ENCODE peak calls at places on chromosome 16, in ten cellular contexts. One of them, this sample, is unnamed.

GRCh38 chr16:81645303-81645702 is 133.8 kb upstream of the PLCG2 start:
- DNase-seq in GM06990: no peak
- DNase-seq in activated T-cell treated with anti-CD3 and anti-CD28 coated beads for 1 hour: no peak
- DNase-seq in cardiac fibroblast: peak
- DNase-seq in fibroblast of pulmonary artery: peak
- DNase-seq in midbrain: peak
- DNase-seq in GM23338: no peak
- DNase-seq in A549: no peak
- DNase-seq in neural crest cell: no peak
- DNase-seq in AG08395: peak
- DNase-seq in this sample: no peak

GRCh38 chr16:15807603-15808009 is 49.2 kb downstream of the MYH11 start:
- DNase-seq in GM06990: no peak
- DNase-seq in activated T-cell treated with anti-CD3 and anti-CD28 coated beads for 1 hour: no peak
- DNase-seq in cardiac fibroblast: peak
- DNase-seq in fibroblast of pulmonary artery: peak
- DNase-seq in midbrain: no peak
- DNase-seq in GM23338: peak
- DNase-seq in A549: no peak
- DNase-seq in neural crest cell: no peak
- DNase-seq in AG08395: no peak
- DNase-seq in this sample: no peak

GRCh38 chr16:69727916-69728270 is 1.5 kb upstream of the NQO1 start:
- DNase-seq in GM06990: no peak
- DNase-seq in activated T-cell treated with anti-CD3 and anti-CD28 coated beads for 1 hour: no peak
- DNase-seq in cardiac fibroblast: no peak
- DNase-seq in fibroblast of pulmonary artery: no peak
- DNase-seq in midbrain: peak
- DNase-seq in GM23338: no peak
- DNase-seq in A549: no peak
- DNase-seq in neural crest cell: no peak
- DNase-seq in AG08395: no peak
- DNase-seq in this sample: no peak

GRCh38 chr16:54526916-54527315 is 240.3 kb upstream of the IRX3 start:
- DNase-seq in GM06990: no peak
- DNase-seq in activated T-cell treated with anti-CD3 and anti-CD28 coated beads for 1 hour: no peak
- DNase-seq in cardiac fibroblast: peak
- DNase-seq in fibroblast of pulmonary artery: no peak
- DNase-seq in midbrain: no peak
- DNase-seq in GM23338: no peak
- DNase-seq in A549: no peak
- DNase-seq in neural crest cell: no peak
- DNase-seq in AG08395: peak
- DNase-seq in this sample: no peak

GRCh38 chr16:23679274-23679985 is 741 bp downstream of the PLK1 start:
- DNase-seq in GM06990: peak
- DNase-seq in activated T-cell treated with anti-CD3 and anti-CD28 coated beads for 1 hour: no peak
- DNase-seq in cardiac fibroblast: peak
- DNase-seq in fibroblast of pulmonary artery: peak
- DNase-seq in midbrain: no peak
- DNase-seq in GM23338: peak
- DNase-seq in A549: peak
- DNase-seq in neural crest cell: peak
- DNase-seq in AG08395: peak
- DNase-seq in this sample: no peak

GRCh38 chr16:87160218-87160617 is 157.0 kb downstream of the C16orf95 start:
- DNase-seq in GM06990: no peak
- DNase-seq in activated T-cell treated with anti-CD3 and anti-CD28 coated beads for 1 hour: no peak
- DNase-seq in cardiac fibroblast: peak
- DNase-seq in fibroblast of pulmonary artery: no peak
- DNase-seq in midbrain: no peak
- DNase-seq in GM23338: no peak
- DNase-seq in A549: no peak
- DNase-seq in neural crest cell: no peak
- DNase-seq in AG08395: peak
- DNase-seq in this sample: no peak

GRCh38 chr16:11354733-11355574 is 9.7 kb downstream of the RMI2 start:
- DNase-seq in GM06990: peak
- DNase-seq in activated T-cell treated with anti-CD3 and anti-CD28 coated beads for 1 hour: peak
- DNase-seq in cardiac fibroblast: no peak
- DNase-seq in fibroblast of pulmonary artery: no peak
- DNase-seq in midbrain: peak
- DNase-seq in GM23338: no peak
- DNase-seq in A549: no peak
- DNase-seq in neural crest cell: no peak
- DNase-seq in AG08395: no peak
- DNase-seq in this sample: peak

GRCh38 chr16:2926660-2927646 is 15.2 kb downstream of the FLYWCH1 start:
- DNase-seq in GM06990: peak
- DNase-seq in activated T-cell treated with anti-CD3 and anti-CD28 coated beads for 1 hour: peak
- DNase-seq in cardiac fibroblast: peak
- DNase-seq in fibroblast of pulmonary artery: peak
- DNase-seq in midbrain: peak
- DNase-seq in GM23338: peak
- DNase-seq in A549: peak
- DNase-seq in neural crest cell: peak
- DNase-seq in AG08395: peak
- DNase-seq in this sample: peak

GRCh38 chr16:83116274-83116892 is 489.6 kb downstream of the CDH13 start:
- DNase-seq in GM06990: no peak
- DNase-seq in activated T-cell treated with anti-CD3 and anti-CD28 coated beads for 1 hour: no peak
- DNase-seq in cardiac fibroblast: peak
- DNase-seq in fibroblast of pulmonary artery: no peak
- DNase-seq in midbrain: no peak
- DNase-seq in GM23338: peak
- DNase-seq in A549: no peak
- DNase-seq in neural crest cell: no peak
- DNase-seq in AG08395: peak
- DNase-seq in this sample: no peak

GRCh38 chr16:30965436-30965835 is 7.9 kb downstream of the SETD1A start:
- DNase-seq in GM06990: no peak
- DNase-seq in activated T-cell treated with anti-CD3 and anti-CD28 coated beads for 1 hour: no peak
- DNase-seq in cardiac fibroblast: no peak
- DNase-seq in fibroblast of pulmonary artery: no peak
- DNase-seq in midbrain: no peak
- DNase-seq in GM23338: no peak
- DNase-seq in A549: no peak
- DNase-seq in neural crest cell: no peak
- DNase-seq in AG08395: no peak
- DNase-seq in this sample: no peak

GRCh38 chr16:52618753-52619497 is 72.0 kb upstream of the TOX3 start:
- DNase-seq in GM06990: no peak
- DNase-seq in activated T-cell treated with anti-CD3 and anti-CD28 coated beads for 1 hour: no peak
- DNase-seq in cardiac fibroblast: no peak
- DNase-seq in fibroblast of pulmonary artery: no peak
- DNase-seq in midbrain: no peak
- DNase-seq in GM23338: no peak
- DNase-seq in A549: no peak
- DNase-seq in neural crest cell: no peak
- DNase-seq in AG08395: no peak
- DNase-seq in this sample: no peak

GRCh38 chr16:81324808-81325207 is 10.0 kb downstream of the GAN start:
- DNase-seq in GM06990: no peak
- DNase-seq in activated T-cell treated with anti-CD3 and anti-CD28 coated beads for 1 hour: no peak
- DNase-seq in cardiac fibroblast: no peak
- DNase-seq in fibroblast of pulmonary artery: no peak
- DNase-seq in midbrain: no peak
- DNase-seq in GM23338: no peak
- DNase-seq in A549: no peak
- DNase-seq in neural crest cell: no peak
- DNase-seq in AG08395: peak
- DNase-seq in this sample: no peak

GRCh38 chr16:54031107-54031760 is 255.4 kb downstream of the IRX3 start:
- DNase-seq in GM06990: no peak
- DNase-seq in activated T-cell treated with anti-CD3 and anti-CD28 coated beads for 1 hour: no peak
- DNase-seq in cardiac fibroblast: peak
- DNase-seq in fibroblast of pulmonary artery: peak
- DNase-seq in midbrain: no peak
- DNase-seq in GM23338: no peak
- DNase-seq in A549: no peak
- DNase-seq in neural crest cell: no peak
- DNase-seq in AG08395: no peak
- DNase-seq in this sample: no peak

GRCh38 chr16:72013888-72014538 is 5.5 kb downstream of the DHODH start:
- DNase-seq in GM06990: no peak
- DNase-seq in activated T-cell treated with anti-CD3 and anti-CD28 coated beads for 1 hour: no peak
- DNase-seq in cardiac fibroblast: no peak
- DNase-seq in fibroblast of pulmonary artery: peak
- DNase-seq in midbrain: no peak
- DNase-seq in GM23338: no peak
- DNase-seq in A549: no peak
- DNase-seq in neural crest cell: no peak
- DNase-seq in AG08395: no peak
- DNase-seq in this sample: no peak

GRCh38 chr16:15961060-15961511 is 11.7 kb downstream of the ABCC1 start:
- DNase-seq in GM06990: peak
- DNase-seq in activated T-cell treated with anti-CD3 and anti-CD28 coated beads for 1 hour: peak
- DNase-seq in cardiac fibroblast: no peak
- DNase-seq in fibroblast of pulmonary artery: peak
- DNase-seq in midbrain: no peak
- DNase-seq in GM23338: no peak
- DNase-seq in A549: no peak
- DNase-seq in neural crest cell: no peak
- DNase-seq in AG08395: no peak
- DNase-seq in this sample: peak

GRCh38 chr16:77273815-77274214 is 74.6 kb downstream of the SYCE1L start:
- DNase-seq in GM06990: no peak
- DNase-seq in activated T-cell treated with anti-CD3 and anti-CD28 coated beads for 1 hour: no peak
- DNase-seq in cardiac fibroblast: peak
- DNase-seq in fibroblast of pulmonary artery: no peak
- DNase-seq in midbrain: no peak
- DNase-seq in GM23338: peak
- DNase-seq in A549: no peak
- DNase-seq in neural crest cell: no peak
- DNase-seq in AG08395: no peak
- DNase-seq in this sample: no peak

GRCh38 chr16:69328854-69329316 is 1.5 kb downstream of the PDF start:
- DNase-seq in GM06990: no peak
- DNase-seq in activated T-cell treated with anti-CD3 and anti-CD28 coated beads for 1 hour: no peak
- DNase-seq in cardiac fibroblast: peak
- DNase-seq in fibroblast of pulmonary artery: peak
- DNase-seq in midbrain: no peak
- DNase-seq in GM23338: no peak
- DNase-seq in A549: no peak
- DNase-seq in neural crest cell: no peak
- DNase-seq in AG08395: peak
- DNase-seq in this sample: no peak

GRCh38 chr16:69490707-69491324 is 66.4 kb downstream of the CYB5B start:
- DNase-seq in GM06990: no peak
- DNase-seq in activated T-cell treated with anti-CD3 and anti-CD28 coated beads for 1 hour: no peak
- DNase-seq in cardiac fibroblast: no peak
- DNase-seq in fibroblast of pulmonary artery: peak
- DNase-seq in midbrain: peak
- DNase-seq in GM23338: no peak
- DNase-seq in A549: no peak
- DNase-seq in neural crest cell: no peak
- DNase-seq in AG08395: no peak
- DNase-seq in this sample: no peak

GRCh38 chr16:47712276-47713224 is 251.4 kb downstream of the PHKB start:
- DNase-seq in GM06990: peak
- DNase-seq in activated T-cell treated with anti-CD3 and anti-CD28 coated beads for 1 hour: no peak
- DNase-seq in cardiac fibroblast: no peak
- DNase-seq in fibroblast of pulmonary artery: no peak
- DNase-seq in midbrain: no peak
- DNase-seq in GM23338: no peak
- DNase-seq in A549: no peak
- DNase-seq in neural crest cell: no peak
- DNase-seq in AG08395: no peak
- DNase-seq in this sample: no peak

GRCh38 chr16:22063888-22064467 is 28.4 kb upstream of the VWA3A start:
- DNase-seq in GM06990: no peak
- DNase-seq in activated T-cell treated with anti-CD3 and anti-CD28 coated beads for 1 hour: no peak
- DNase-seq in cardiac fibroblast: no peak
- DNase-seq in fibroblast of pulmonary artery: no peak
- DNase-seq in midbrain: no peak
- DNase-seq in GM23338: no peak
- DNase-seq in A549: no peak
- DNase-seq in neural crest cell: no peak
- DNase-seq in AG08395: no peak
- DNase-seq in this sample: no peak

GRCh38 chr16:71666928-71667707 is 41.1 kb downstream of the MARVELD3 start:
- DNase-seq in GM06990: no peak
- DNase-seq in activated T-cell treated with anti-CD3 and anti-CD28 coated beads for 1 hour: no peak
- DNase-seq in cardiac fibroblast: no peak
- DNase-seq in fibroblast of pulmonary artery: no peak
- DNase-seq in midbrain: no peak
- DNase-seq in GM23338: no peak
- DNase-seq in A549: no peak
- DNase-seq in neural crest cell: no peak
- DNase-seq in AG08395: no peak
- DNase-seq in this sample: no peak

GRCh38 chr16:1612320-1613111 is at the start of gene CRAMP1:
- DNase-seq in GM06990: peak
- DNase-seq in activated T-cell treated with anti-CD3 and anti-CD28 coated beads for 1 hour: no peak
- DNase-seq in cardiac fibroblast: peak
- DNase-seq in fibroblast of pulmonary artery: no peak
- DNase-seq in midbrain: no peak
- DNase-seq in GM23338: peak
- DNase-seq in A549: peak
- DNase-seq in neural crest cell: peak
- DNase-seq in AG08395: peak
- DNase-seq in this sample: no peak

GRCh38 chr16:8961811-8962390 is 1.8 kb downstream of the USP7 start:
- DNase-seq in GM06990: no peak
- DNase-seq in activated T-cell treated with anti-CD3 and anti-CD28 coated beads for 1 hour: no peak
- DNase-seq in cardiac fibroblast: no peak
- DNase-seq in fibroblast of pulmonary artery: no peak
- DNase-seq in midbrain: no peak
- DNase-seq in GM23338: no peak
- DNase-seq in A549: no peak
- DNase-seq in neural crest cell: no peak
- DNase-seq in AG08395: no peak
- DNase-seq in this sample: no peak

GRCh38 chr16:75340715-75341500 is 89.5 kb upstream of the BCAR1 start:
- DNase-seq in GM06990: no peak
- DNase-seq in activated T-cell treated with anti-CD3 and anti-CD28 coated beads for 1 hour: no peak
- DNase-seq in cardiac fibroblast: peak
- DNase-seq in fibroblast of pulmonary artery: peak
- DNase-seq in midbrain: no peak
- DNase-seq in GM23338: peak
- DNase-seq in A549: no peak
- DNase-seq in neural crest cell: no peak
- DNase-seq in AG08395: peak
- DNase-seq in this sample: no peak

GRCh38 chr16:13665876-13666275 is 254.1 kb upstream of the ERCC4 start:
- DNase-seq in GM06990: no peak
- DNase-seq in activated T-cell treated with anti-CD3 and anti-CD28 coated beads for 1 hour: no peak
- DNase-seq in cardiac fibroblast: no peak
- DNase-seq in fibroblast of pulmonary artery: no peak
- DNase-seq in midbrain: no peak
- DNase-seq in GM23338: no peak
- DNase-seq in A549: no peak
- DNase-seq in neural crest cell: no peak
- DNase-seq in AG08395: no peak
- DNase-seq in this sample: no peak

GRCh38 chr16:55569025-55569424 is 2.5 kb downstream of the CAPNS2 start:
- DNase-seq in GM06990: no peak
- DNase-seq in activated T-cell treated with anti-CD3 and anti-CD28 coated beads for 1 hour: no peak
- DNase-seq in cardiac fibroblast: peak
- DNase-seq in fibroblast of pulmonary artery: peak
- DNase-seq in midbrain: no peak
- DNase-seq in GM23338: no peak
- DNase-seq in A549: no peak
- DNase-seq in neural crest cell: no peak
- DNase-seq in AG08395: no peak
- DNase-seq in this sample: no peak

GRCh38 chr16:87621976-87622713 is 19.8 kb downstream of the JPH3 start:
- DNase-seq in GM06990: no peak
- DNase-seq in activated T-cell treated with anti-CD3 and anti-CD28 coated beads for 1 hour: no peak
- DNase-seq in cardiac fibroblast: no peak
- DNase-seq in fibroblast of pulmonary artery: no peak
- DNase-seq in midbrain: no peak
- DNase-seq in GM23338: no peak
- DNase-seq in A549: no peak
- DNase-seq in neural crest cell: no peak
- DNase-seq in AG08395: no peak
- DNase-seq in this sample: no peak

This sample was measured in effector memory CD4-positive, alpha-beta T cell.